ENCODE peak calls at places on chromosomes 11 and 22, in four cellular contexts. One of them, this sample, is unnamed.
A peak's percentile ranks its signal among the peaks of the same experiment; 100 is the strongest.

GRCh38 chr11:77495526-77495925 is 21.6 kb upstream of the PAK1 start:
- DNase-seq in GM12878: no peak
- DNase-seq in A549: no peak
- DNase-seq in K562: no peak
- DNase-seq in this sample: no peak

GRCh38 chr11:77322926-77323590 is 21.6 kb upstream of the GDPD4 start:
- DNase-seq in K562: no peak
- DNase-seq in GM12878: no peak
- DNase-seq in A549: no peak
- DNase-seq in this sample: no peak

GRCh38 chr11:47566166-47566546 is 757 bp downstream of the PTPMT1 start:
- DNase-seq in A549: no peak
- DNase-seq in GM12878: no peak
- DNase-seq in K562: no peak
- DNase-seq in this sample: no peak

GRCh38 chr11:111417766-111418435 is 38.8 kb upstream of the POU2AF1 start:
- DNase-seq in A549: no peak
- DNase-seq in K562: no peak
- DNase-seq in GM12878: peak; percentile 96
- DNase-seq in this sample: no peak

GRCh38 chr11:70220920-70221319 is 17.8 kb downstream of the FADD start:
- DNase-seq in GM12878: no peak
- DNase-seq in A549: no peak
- DNase-seq in K562: no peak
- DNase-seq in this sample: no peak

GRCh38 chr11:26950260-26950719 is 43.6 kb upstream of the FIBIN start:
- DNase-seq in K562: no peak
- DNase-seq in GM12878: no peak
- DNase-seq in A549: no peak
- DNase-seq in this sample: no peak

GRCh38 chr11:130802567-130802966 is 113.7 kb downstream of the SNX19 start:
- DNase-seq in A549: no peak
- DNase-seq in K562: no peak
- DNase-seq in GM12878: no peak
- DNase-seq in this sample: no peak

GRCh38 chr11:72078477-72078876 is 1.9 kb downstream of the NUMA1 start:
- DNase-seq in GM12878: no peak
- DNase-seq in K562: no peak
- DNase-seq in A549: no peak
- DNase-seq in this sample: no peak

GRCh38 chr11:2484576-2485125 is 39.8 kb downstream of the KCNQ1 start:
- DNase-seq in K562: peak; percentile 1
- DNase-seq in GM12878: no peak
- DNase-seq in A549: no peak
- DNase-seq in this sample: no peak

GRCh38 chr11:75913984-75914383 is 99.0 kb downstream of the UVRAG start:
- DNase-seq in K562: no peak
- DNase-seq in GM12878: no peak
- DNase-seq in A549: no peak
- DNase-seq in this sample: no peak

GRCh38 chr22:37812869-37813678 is 5.3 kb downstream of the GCAT start:
- DNase-seq in A549: no peak
- DNase-seq in GM12878: no peak
- DNase-seq in K562: no peak
- DNase-seq in this sample: no peak

GRCh38 chr11:63491614-63492372 is 826 bp upstream of the PLAAT5 start:
- DNase-seq in A549: no peak
- DNase-seq in GM12878: no peak
- DNase-seq in K562: peak; percentile 39
- DNase-seq in this sample: peak; percentile 92

GRCh38 chr22:45139693-45140092 is 24.0 kb upstream of the NUP50 start:
- DNase-seq in K562: no peak
- DNase-seq in GM12878: no peak
- DNase-seq in A549: no peak
- DNase-seq in this sample: no peak

GRCh38 chr11:656426-656825 is 19.4 kb downstream of the DRD4 start:
- DNase-seq in A549: no peak
- DNase-seq in GM12878: no peak
- DNase-seq in K562: no peak
- DNase-seq in this sample: no peak

GRCh38 chr11:655036-655726 is 18.1 kb downstream of the DRD4 start:
- DNase-seq in A549: no peak
- DNase-seq in K562: no peak
- DNase-seq in GM12878: no peak
- DNase-seq in this sample: peak; percentile 90

GRCh38 chr11:659532-660085 is 22.5 kb downstream of the DRD4 start:
- DNase-seq in A549: no peak
- DNase-seq in GM12878: no peak
- DNase-seq in K562: no peak
- DNase-seq in this sample: no peak

GRCh38 chr11:656866-657265 is 19.8 kb downstream of the DRD4 start:
- DNase-seq in GM12878: no peak
- DNase-seq in A549: no peak
- DNase-seq in K562: no peak
- DNase-seq in this sample: no peak

DNA sequence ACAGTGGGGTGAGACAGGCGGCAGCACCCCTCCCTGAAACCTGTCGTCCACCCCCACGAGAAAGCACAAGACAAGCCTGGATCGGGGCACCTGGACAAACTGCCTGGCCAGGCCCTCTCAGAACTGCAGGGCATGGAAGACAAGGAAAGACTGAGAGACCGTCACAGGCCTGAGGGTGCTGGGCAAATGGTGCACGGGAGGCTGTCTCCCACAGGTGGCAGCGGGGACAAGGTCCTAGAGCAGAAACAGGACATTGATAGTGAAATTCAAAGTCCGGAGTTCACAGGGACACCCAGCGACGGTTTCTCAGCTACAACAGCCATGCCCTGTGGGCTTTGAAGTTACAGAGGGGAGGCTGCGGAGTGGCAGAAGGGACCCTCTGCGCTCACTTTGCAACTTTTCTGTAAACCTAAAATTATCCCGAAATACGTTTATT is 20.6 kb downstream of the DRD4 start:
- DNase-seq in K562: no peak
- DNase-seq in A549: no peak
- DNase-seq in GM12878: no peak
- DNase-seq in this sample: peak; percentile 71
- TF ChIP-seq KDM1A in K562: no peak
- TF ChIP-seq KDM1A in A549: no peak
- TF ChIP-seq KDM1A in GM12878: no peak
- TF ChIP-seq KDM1A in this sample: no peak

DNA sequence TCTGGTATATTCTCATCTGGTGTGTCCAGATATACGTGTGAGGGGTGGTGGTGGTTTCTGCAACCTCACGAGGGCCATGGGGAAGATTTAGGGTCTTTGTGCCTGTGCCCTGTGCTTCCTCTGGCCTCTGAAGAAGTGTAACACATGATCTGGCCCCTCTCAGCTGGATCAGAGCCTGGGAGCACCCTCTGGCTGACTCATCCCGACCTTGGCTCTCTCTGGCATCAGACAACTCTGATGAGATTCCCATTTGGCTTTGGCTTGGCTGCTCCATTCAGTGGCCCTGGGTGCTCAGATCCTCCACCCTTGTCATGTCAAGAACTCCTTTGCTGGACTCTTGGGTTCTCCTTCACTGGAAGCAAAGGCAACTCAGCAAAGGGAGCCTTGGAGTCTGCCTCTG is 45.2 kb downstream of the RASSF10 start:
- DNase-seq in GM12878: no peak
- DNase-seq in K562: no peak
- DNase-seq in A549: no peak
- DNase-seq in this sample: no peak
- TF ChIP-seq RFX5 in GM12878: no peak
- TF ChIP-seq RFX5 in K562: no peak
- TF ChIP-seq RFX5 in A549: no peak
- TF ChIP-seq RFX5 in this sample: no peak

DNA sequence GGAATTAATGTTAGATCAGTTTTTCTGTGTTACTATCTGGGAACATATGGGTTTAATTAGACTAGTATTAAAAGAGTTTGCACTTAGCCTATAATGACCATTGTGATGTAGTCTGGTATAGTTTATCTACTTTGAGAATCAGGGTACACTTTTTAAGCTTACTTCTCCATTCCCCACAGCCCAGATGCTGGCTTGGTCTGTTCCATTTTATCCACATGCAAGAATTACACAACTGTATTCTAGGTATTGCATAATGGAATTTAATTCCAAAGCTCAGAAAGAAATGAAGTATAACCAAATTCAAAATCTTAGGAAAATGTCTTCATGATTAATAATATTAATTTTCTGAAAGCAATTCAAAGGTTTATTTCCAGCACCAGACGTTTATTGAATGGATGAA is 122.2 kb upstream of the PDGFD start:
- DNase-seq in A549: no peak
- DNase-seq in K562: no peak
- DNase-seq in GM12878: no peak
- DNase-seq in this sample: no peak
- TF ChIP-seq KDM1A in A549: no peak
- TF ChIP-seq KDM1A in K562: no peak
- TF ChIP-seq KDM1A in GM12878: no peak
- TF ChIP-seq KDM1A in this sample: no peak

GRCh38 chr11:134578807-134579708 is 167.0 kb upstream of the B3GAT1 start:
- DNase-seq in GM12878: no peak
- DNase-seq in K562: peak; percentile 28
- DNase-seq in A549: no peak
- DNase-seq in this sample: peak; percentile 9
- TF ChIP-seq RFX5 in GM12878: no peak
- TF ChIP-seq RFX5 in K562: no peak
- TF ChIP-seq RFX5 in A549: no peak
- TF ChIP-seq RFX5 in this sample: no peak

GRCh38 chr22:22952531-22953295 is 65.1 kb downstream of the IGLL5 start:
- DNase-seq in A549: no peak
- DNase-seq in GM12878: no peak
- DNase-seq in K562: no peak
- DNase-seq in this sample: no peak

GRCh38 chr22:22948651-22949611 is 61.3 kb downstream of the IGLL5 start:
- DNase-seq in A549: no peak
- DNase-seq in GM12878: no peak
- DNase-seq in K562: peak; percentile 42
- DNase-seq in this sample: no peak

GRCh38 chr22:22951035-22951434 is 63.4 kb downstream of the IGLL5 start:
- DNase-seq in A549: no peak
- DNase-seq in GM12878: no peak
- DNase-seq in K562: peak; percentile 28
- DNase-seq in this sample: no peak

GRCh38 chr22:22953796-22954195 is 66.2 kb downstream of the IGLL5 start:
- DNase-seq in K562: no peak
- DNase-seq in GM12878: no peak
- DNase-seq in A549: no peak
- DNase-seq in this sample: no peak

GRCh38 chr22:22949953-22950352 is 62.3 kb downstream of the IGLL5 start:
- DNase-seq in K562: no peak
- DNase-seq in GM12878: no peak
- DNase-seq in A549: no peak
- DNase-seq in this sample: no peak
- TF ChIP-seq KDM1A in K562: no peak
- TF ChIP-seq KDM1A in GM12878: no peak
- TF ChIP-seq KDM1A in A549: no peak
- TF ChIP-seq KDM1A in this sample: no peak

GRCh38 chr11:66476841-66477251 is 3.4 kb upstream of the DPP3 start:
- DNase-seq in A549: no peak
- DNase-seq in GM12878: no peak
- DNase-seq in K562: no peak
- DNase-seq in this sample: no peak
- TF ChIP-seq RFX5 in A549: no peak
- TF ChIP-seq RFX5 in GM12878: no peak
- TF ChIP-seq RFX5 in K562: no peak
- TF ChIP-seq RFX5 in this sample: no peak

DNA sequence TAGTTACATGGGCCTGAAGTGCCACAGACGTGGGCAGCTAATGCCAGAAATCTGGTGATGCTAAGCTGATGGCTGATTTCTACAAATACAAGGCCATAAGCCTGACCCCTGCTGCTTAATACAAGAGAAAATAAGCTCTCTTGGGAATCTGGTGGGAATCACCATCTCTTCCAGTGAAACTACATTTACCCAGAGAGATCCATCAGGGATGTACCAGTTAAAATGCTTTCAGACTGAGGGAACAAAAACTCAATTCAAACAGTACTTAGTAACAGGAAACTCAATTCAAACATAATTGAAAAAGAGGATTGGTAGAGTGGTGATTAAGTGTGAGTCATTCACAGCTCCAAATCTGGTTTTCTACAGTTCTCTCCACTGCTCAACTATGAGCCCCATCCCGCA is 1.7 kb upstream of the CAVIN3 start:
- DNase-seq in GM12878: no peak
- DNase-seq in K562: no peak
- DNase-seq in A549: no peak
- DNase-seq in this sample: no peak
- TF ChIP-seq KDM1A in GM12878: no peak
- TF ChIP-seq KDM1A in K562: no peak
- TF ChIP-seq KDM1A in A549: no peak
- TF ChIP-seq KDM1A in this sample: no peak

GRCh38 chr22:47128216-47129215 is 366.1 kb downstream of the TBC1D22A start:
- DNase-seq in A549: no peak
- DNase-seq in K562: no peak
- DNase-seq in GM12878: peak; percentile 9
- DNase-seq in this sample: no peak
- TF ChIP-seq RFX5 in A549: no peak
- TF ChIP-seq RFX5 in K562: no peak
- TF ChIP-seq RFX5 in GM12878: no peak
- TF ChIP-seq RFX5 in this sample: no peak